ENCODE peak calls at places on chromosomes 5 and 9, in seven cellular contexts. One of them, this sample, is unnamed.

GRCh38 chr5:14105717-14106435 is 37.3 kb upstream of the TRIO start:
- DNase-seq in breast epithelium: no peak
- DNase-seq in NCI-H510A treated with DMSO at 0.1 percent for 48 hours: no peak
- DNase-seq in activated CD4-positive, alpha-beta T cell treated with anti-CD3 and anti-CD28 coated beads, Interleukin-2, amount 50 U/mL, for 1 hour: no peak
- DNase-seq in Kasumi-1: no peak
- DNase-seq in activated T-cell treated with anti-CD3 and anti-CD28 coated beads, Interleukin-2, amount 50 U/mL, for 24 hours: no peak
- DNase-seq in coronary artery: no peak
- DNase-seq in this sample: no peak

GRCh38 chr9:16964228-16964627 is 93.8 kb upstream of the BNC2 start:
- DNase-seq in breast epithelium: no peak
- DNase-seq in NCI-H510A treated with DMSO at 0.1 percent for 48 hours: no peak
- DNase-seq in activated CD4-positive, alpha-beta T cell treated with anti-CD3 and anti-CD28 coated beads, Interleukin-2, amount 50 U/mL, for 1 hour: no peak
- DNase-seq in Kasumi-1: no peak
- DNase-seq in activated T-cell treated with anti-CD3 and anti-CD28 coated beads, Interleukin-2, amount 50 U/mL, for 24 hours: no peak
- DNase-seq in coronary artery: no peak
- DNase-seq in this sample: no peak

GRCh38 chr5:69531010-69531785 is 28.8 kb upstream of the GTF2H2C start:
- DNase-seq in breast epithelium: no peak
- DNase-seq in NCI-H510A treated with DMSO at 0.1 percent for 48 hours: no peak
- DNase-seq in activated CD4-positive, alpha-beta T cell treated with anti-CD3 and anti-CD28 coated beads, Interleukin-2, amount 50 U/mL, for 1 hour: no peak
- DNase-seq in Kasumi-1: no peak
- DNase-seq in activated T-cell treated with anti-CD3 and anti-CD28 coated beads, Interleukin-2, amount 50 U/mL, for 24 hours: no peak
- DNase-seq in coronary artery: no peak
- DNase-seq in this sample: no peak

GRCh38 chr5:78908173-78908901 is 76.8 kb downstream of the ARSB start:
- DNase-seq in breast epithelium: no peak
- DNase-seq in NCI-H510A treated with DMSO at 0.1 percent for 48 hours: peak
- DNase-seq in activated CD4-positive, alpha-beta T cell treated with anti-CD3 and anti-CD28 coated beads, Interleukin-2, amount 50 U/mL, for 1 hour: no peak
- DNase-seq in Kasumi-1: peak
- DNase-seq in activated T-cell treated with anti-CD3 and anti-CD28 coated beads, Interleukin-2, amount 50 U/mL, for 24 hours: no peak
- DNase-seq in coronary artery: no peak
- DNase-seq in this sample: no peak

GRCh38 chr9:138097501-138097991 is 220.0 kb downstream of the CACNA1B start:
- DNase-seq in breast epithelium: no peak
- DNase-seq in NCI-H510A treated with DMSO at 0.1 percent for 48 hours: no peak
- DNase-seq in activated CD4-positive, alpha-beta T cell treated with anti-CD3 and anti-CD28 coated beads, Interleukin-2, amount 50 U/mL, for 1 hour: no peak
- DNase-seq in Kasumi-1: no peak
- DNase-seq in activated T-cell treated with anti-CD3 and anti-CD28 coated beads, Interleukin-2, amount 50 U/mL, for 24 hours: peak
- DNase-seq in coronary artery: peak
- DNase-seq in this sample: no peak

GRCh38 chr5:88236866-88237642 is 31.6 kb downstream of the TMEM161B start:
- DNase-seq in breast epithelium: no peak
- DNase-seq in NCI-H510A treated with DMSO at 0.1 percent for 48 hours: no peak
- DNase-seq in activated CD4-positive, alpha-beta T cell treated with anti-CD3 and anti-CD28 coated beads, Interleukin-2, amount 50 U/mL, for 1 hour: no peak
- DNase-seq in Kasumi-1: no peak
- DNase-seq in activated T-cell treated with anti-CD3 and anti-CD28 coated beads, Interleukin-2, amount 50 U/mL, for 24 hours: no peak
- DNase-seq in coronary artery: no peak
- DNase-seq in this sample: no peak

GRCh38 chr5:31983851-31984250 is 190.3 kb downstream of the GOLPH3 start:
- DNase-seq in breast epithelium: no peak
- DNase-seq in NCI-H510A treated with DMSO at 0.1 percent for 48 hours: no peak
- DNase-seq in activated CD4-positive, alpha-beta T cell treated with anti-CD3 and anti-CD28 coated beads, Interleukin-2, amount 50 U/mL, for 1 hour: no peak
- DNase-seq in Kasumi-1: no peak
- DNase-seq in activated T-cell treated with anti-CD3 and anti-CD28 coated beads, Interleukin-2, amount 50 U/mL, for 24 hours: no peak
- DNase-seq in coronary artery: no peak
- DNase-seq in this sample: no peak

GRCh38 chr9:131324736-131325679 is 35.5 kb downstream of the PLPP7 start:
- DNase-seq in breast epithelium: no peak
- DNase-seq in NCI-H510A treated with DMSO at 0.1 percent for 48 hours: no peak
- DNase-seq in activated CD4-positive, alpha-beta T cell treated with anti-CD3 and anti-CD28 coated beads, Interleukin-2, amount 50 U/mL, for 1 hour: no peak
- DNase-seq in Kasumi-1: no peak
- DNase-seq in activated T-cell treated with anti-CD3 and anti-CD28 coated beads, Interleukin-2, amount 50 U/mL, for 24 hours: no peak
- DNase-seq in coronary artery: no peak
- DNase-seq in this sample: no peak

GRCh38 chr9:8860925-8861324 is 1061.3 kb upstream of the DMAC1 start:
- DNase-seq in breast epithelium: no peak
- DNase-seq in NCI-H510A treated with DMSO at 0.1 percent for 48 hours: no peak
- DNase-seq in activated CD4-positive, alpha-beta T cell treated with anti-CD3 and anti-CD28 coated beads, Interleukin-2, amount 50 U/mL, for 1 hour: no peak
- DNase-seq in Kasumi-1: no peak
- DNase-seq in activated T-cell treated with anti-CD3 and anti-CD28 coated beads, Interleukin-2, amount 50 U/mL, for 24 hours: no peak
- DNase-seq in coronary artery: no peak
- DNase-seq in this sample: no peak

GRCh38 chr9:132592451-132592850 is 10.0 kb downstream of the BARHL1 start:
- DNase-seq in breast epithelium: no peak
- DNase-seq in NCI-H510A treated with DMSO at 0.1 percent for 48 hours: no peak
- DNase-seq in activated CD4-positive, alpha-beta T cell treated with anti-CD3 and anti-CD28 coated beads, Interleukin-2, amount 50 U/mL, for 1 hour: no peak
- DNase-seq in Kasumi-1: no peak
- DNase-seq in activated T-cell treated with anti-CD3 and anti-CD28 coated beads, Interleukin-2, amount 50 U/mL, for 24 hours: no peak
- DNase-seq in coronary artery: no peak
- DNase-seq in this sample: no peak

GRCh38 chr5:113162770-113163169 is 186.2 kb downstream of the DCP2 start:
- DNase-seq in breast epithelium: no peak
- DNase-seq in NCI-H510A treated with DMSO at 0.1 percent for 48 hours: no peak
- DNase-seq in activated CD4-positive, alpha-beta T cell treated with anti-CD3 and anti-CD28 coated beads, Interleukin-2, amount 50 U/mL, for 1 hour: no peak
- DNase-seq in Kasumi-1: no peak
- DNase-seq in activated T-cell treated with anti-CD3 and anti-CD28 coated beads, Interleukin-2, amount 50 U/mL, for 24 hours: no peak
- DNase-seq in coronary artery: no peak
- DNase-seq in this sample: no peak

GRCh38 chr5:64292611-64293215 is 127.1 kb downstream of the RNF180 start:
- DNase-seq in breast epithelium: no peak
- DNase-seq in NCI-H510A treated with DMSO at 0.1 percent for 48 hours: no peak
- DNase-seq in activated CD4-positive, alpha-beta T cell treated with anti-CD3 and anti-CD28 coated beads, Interleukin-2, amount 50 U/mL, for 1 hour: no peak
- DNase-seq in Kasumi-1: no peak
- DNase-seq in activated T-cell treated with anti-CD3 and anti-CD28 coated beads, Interleukin-2, amount 50 U/mL, for 24 hours: no peak
- DNase-seq in coronary artery: no peak
- DNase-seq in this sample: no peak

GRCh38 chr5:167765341-167765740 is 526.1 kb upstream of the WWC1 start:
- DNase-seq in breast epithelium: no peak
- DNase-seq in NCI-H510A treated with DMSO at 0.1 percent for 48 hours: no peak
- DNase-seq in activated CD4-positive, alpha-beta T cell treated with anti-CD3 and anti-CD28 coated beads, Interleukin-2, amount 50 U/mL, for 1 hour: no peak
- DNase-seq in Kasumi-1: no peak
- DNase-seq in activated T-cell treated with anti-CD3 and anti-CD28 coated beads, Interleukin-2, amount 50 U/mL, for 24 hours: no peak
- DNase-seq in coronary artery: no peak
- DNase-seq in this sample: no peak

GRCh38 chr9:126341461-126341860 is 14.8 kb downstream of the MVB12B start:
- DNase-seq in breast epithelium: no peak
- DNase-seq in NCI-H510A treated with DMSO at 0.1 percent for 48 hours: no peak
- DNase-seq in activated CD4-positive, alpha-beta T cell treated with anti-CD3 and anti-CD28 coated beads, Interleukin-2, amount 50 U/mL, for 1 hour: no peak
- DNase-seq in Kasumi-1: no peak
- DNase-seq in activated T-cell treated with anti-CD3 and anti-CD28 coated beads, Interleukin-2, amount 50 U/mL, for 24 hours: no peak
- DNase-seq in coronary artery: no peak
- DNase-seq in this sample: no peak

GRCh38 chr5:107557051-107557658 is 113.6 kb downstream of the EFNA5 start:
- DNase-seq in breast epithelium: peak
- DNase-seq in NCI-H510A treated with DMSO at 0.1 percent for 48 hours: no peak
- DNase-seq in activated CD4-positive, alpha-beta T cell treated with anti-CD3 and anti-CD28 coated beads, Interleukin-2, amount 50 U/mL, for 1 hour: no peak
- DNase-seq in Kasumi-1: no peak
- DNase-seq in activated T-cell treated with anti-CD3 and anti-CD28 coated beads, Interleukin-2, amount 50 U/mL, for 24 hours: no peak
- DNase-seq in coronary artery: no peak
- DNase-seq in this sample: no peak

GRCh38 chr5:147479949-147480348 is 29.9 kb downstream of the DPYSL3 start:
- DNase-seq in breast epithelium: no peak
- DNase-seq in NCI-H510A treated with DMSO at 0.1 percent for 48 hours: no peak
- DNase-seq in activated CD4-positive, alpha-beta T cell treated with anti-CD3 and anti-CD28 coated beads, Interleukin-2, amount 50 U/mL, for 1 hour: no peak
- DNase-seq in Kasumi-1: no peak
- DNase-seq in activated T-cell treated with anti-CD3 and anti-CD28 coated beads, Interleukin-2, amount 50 U/mL, for 24 hours: no peak
- DNase-seq in coronary artery: no peak
- DNase-seq in this sample: no peak

GRCh38 chr9:86943871-86944240 is 3.5 kb downstream of the GAS1 start:
- DNase-seq in breast epithelium: no peak
- DNase-seq in NCI-H510A treated with DMSO at 0.1 percent for 48 hours: no peak
- DNase-seq in activated CD4-positive, alpha-beta T cell treated with anti-CD3 and anti-CD28 coated beads, Interleukin-2, amount 50 U/mL, for 1 hour: no peak
- DNase-seq in Kasumi-1: no peak
- DNase-seq in activated T-cell treated with anti-CD3 and anti-CD28 coated beads, Interleukin-2, amount 50 U/mL, for 24 hours: no peak
- DNase-seq in coronary artery: no peak
- DNase-seq in this sample: no peak

GRCh38 chr5:142300677-142301076 is 24.1 kb downstream of the SPRY4 start:
- DNase-seq in breast epithelium: no peak
- DNase-seq in NCI-H510A treated with DMSO at 0.1 percent for 48 hours: no peak
- DNase-seq in activated CD4-positive, alpha-beta T cell treated with anti-CD3 and anti-CD28 coated beads, Interleukin-2, amount 50 U/mL, for 1 hour: no peak
- DNase-seq in Kasumi-1: no peak
- DNase-seq in activated T-cell treated with anti-CD3 and anti-CD28 coated beads, Interleukin-2, amount 50 U/mL, for 24 hours: no peak
- DNase-seq in coronary artery: no peak
- DNase-seq in this sample: no peak

GRCh38 chr5:82879089-82879488 is 198.1 kb downstream of the TMEM167A start:
- DNase-seq in breast epithelium: no peak
- DNase-seq in NCI-H510A treated with DMSO at 0.1 percent for 48 hours: no peak
- DNase-seq in activated CD4-positive, alpha-beta T cell treated with anti-CD3 and anti-CD28 coated beads, Interleukin-2, amount 50 U/mL, for 1 hour: no peak
- DNase-seq in Kasumi-1: no peak
- DNase-seq in activated T-cell treated with anti-CD3 and anti-CD28 coated beads, Interleukin-2, amount 50 U/mL, for 24 hours: no peak
- DNase-seq in coronary artery: no peak
- DNase-seq in this sample: no peak

GRCh38 chr5:380701-381309 is 59.3 kb downstream of the AHRR start:
- DNase-seq in breast epithelium: no peak
- DNase-seq in NCI-H510A treated with DMSO at 0.1 percent for 48 hours: no peak
- DNase-seq in activated CD4-positive, alpha-beta T cell treated with anti-CD3 and anti-CD28 coated beads, Interleukin-2, amount 50 U/mL, for 1 hour: no peak
- DNase-seq in Kasumi-1: no peak
- DNase-seq in activated T-cell treated with anti-CD3 and anti-CD28 coated beads, Interleukin-2, amount 50 U/mL, for 24 hours: no peak
- DNase-seq in coronary artery: peak
- DNase-seq in this sample: no peak

GRCh38 chr5:64587370-64587769 is 81.6 kb downstream of the RGS7BP start:
- DNase-seq in breast epithelium: no peak
- DNase-seq in NCI-H510A treated with DMSO at 0.1 percent for 48 hours: no peak
- DNase-seq in activated CD4-positive, alpha-beta T cell treated with anti-CD3 and anti-CD28 coated beads, Interleukin-2, amount 50 U/mL, for 1 hour: no peak
- DNase-seq in Kasumi-1: no peak
- DNase-seq in activated T-cell treated with anti-CD3 and anti-CD28 coated beads, Interleukin-2, amount 50 U/mL, for 24 hours: no peak
- DNase-seq in coronary artery: no peak
- DNase-seq in this sample: no peak

GRCh38 chr5:133421394-133421793 is 190.9 kb downstream of the FSTL4 start:
- DNase-seq in breast epithelium: peak
- DNase-seq in NCI-H510A treated with DMSO at 0.1 percent for 48 hours: no peak
- DNase-seq in activated CD4-positive, alpha-beta T cell treated with anti-CD3 and anti-CD28 coated beads, Interleukin-2, amount 50 U/mL, for 1 hour: no peak
- DNase-seq in Kasumi-1: peak
- DNase-seq in activated T-cell treated with anti-CD3 and anti-CD28 coated beads, Interleukin-2, amount 50 U/mL, for 24 hours: no peak
- DNase-seq in coronary artery: no peak
- DNase-seq in this sample: no peak

GRCh38 chr5:149380466-149381121 is 1.5 kb upstream of the IL17B start:
- DNase-seq in breast epithelium: no peak
- DNase-seq in NCI-H510A treated with DMSO at 0.1 percent for 48 hours: no peak
- DNase-seq in activated CD4-positive, alpha-beta T cell treated with anti-CD3 and anti-CD28 coated beads, Interleukin-2, amount 50 U/mL, for 1 hour: no peak
- DNase-seq in Kasumi-1: no peak
- DNase-seq in activated T-cell treated with anti-CD3 and anti-CD28 coated beads, Interleukin-2, amount 50 U/mL, for 24 hours: no peak
- DNase-seq in coronary artery: peak
- DNase-seq in this sample: no peak

GRCh38 chr5:143154495-143155375 is 248.8 kb downstream of the NR3C1 start:
- DNase-seq in breast epithelium: no peak
- DNase-seq in NCI-H510A treated with DMSO at 0.1 percent for 48 hours: no peak
- DNase-seq in activated CD4-positive, alpha-beta T cell treated with anti-CD3 and anti-CD28 coated beads, Interleukin-2, amount 50 U/mL, for 1 hour: no peak
- DNase-seq in Kasumi-1: no peak
- DNase-seq in activated T-cell treated with anti-CD3 and anti-CD28 coated beads, Interleukin-2, amount 50 U/mL, for 24 hours: no peak
- DNase-seq in coronary artery: no peak
- DNase-seq in this sample: no peak

GRCh38 chr5:156879665-156880285 is 29.7 kb downstream of the PPP1R2B start:
- DNase-seq in breast epithelium: no peak
- DNase-seq in NCI-H510A treated with DMSO at 0.1 percent for 48 hours: no peak
- DNase-seq in activated CD4-positive, alpha-beta T cell treated with anti-CD3 and anti-CD28 coated beads, Interleukin-2, amount 50 U/mL, for 1 hour: no peak
- DNase-seq in Kasumi-1: no peak
- DNase-seq in activated T-cell treated with anti-CD3 and anti-CD28 coated beads, Interleukin-2, amount 50 U/mL, for 24 hours: no peak
- DNase-seq in coronary artery: no peak
- DNase-seq in this sample: no peak